ENCODE peak calls at places on chromosomes 6 and 20, in eight cellular contexts. One of them, this sample, is unnamed. For H3K4me1, the result is how much of the 10 kb centered on the place peaks cover.

GRCh38 chr6:154070657-154071056 is 31.6 kb downstream of the OPRM1 start:
- DNase-seq in stomach: no peak
- DNase-seq in Panc1: no peak
- DNase-seq in A549: no peak
- DNase-seq in OCI-LY7: no peak
- DNase-seq in CD8-positive, alpha-beta memory T cell: no peak
- DNase-seq in HepG2: no peak
- DNase-seq in A673: no peak
- DNase-seq in this sample: no peak

GRCh38 chr20:792248-792647 is 23.9 kb upstream of the SLC52A3 start:
- DNase-seq in stomach: no peak
- DNase-seq in Panc1: no peak
- DNase-seq in A549: no peak
- DNase-seq in OCI-LY7: no peak
- DNase-seq in CD8-positive, alpha-beta memory T cell: no peak
- DNase-seq in HepG2: no peak
- DNase-seq in A673: no peak
- DNase-seq in this sample: no peak

GRCh38 chr6:169162968-169163903 is 90.4 kb downstream of the THBS2 start:
- DNase-seq in stomach: no peak
- DNase-seq in Panc1: peak
- DNase-seq in A549: peak
- DNase-seq in OCI-LY7: no peak
- DNase-seq in CD8-positive, alpha-beta memory T cell: no peak
- DNase-seq in HepG2: peak
- DNase-seq in A673: no peak
- DNase-seq in this sample: no peak

GRCh38 chr6:53302678-53303360 is 45.9 kb downstream of the ELOVL5 start:
- DNase-seq in stomach: no peak
- DNase-seq in Panc1: no peak
- DNase-seq in A549: peak
- DNase-seq in OCI-LY7: no peak
- DNase-seq in CD8-positive, alpha-beta memory T cell: no peak
- DNase-seq in HepG2: peak
- DNase-seq in A673: peak
- DNase-seq in this sample: no peak

GRCh38 chr6:24493945-24494725 is 634 bp upstream of the ALDH5A1 start:
- DNase-seq in stomach: no peak
- DNase-seq in Panc1: no peak
- DNase-seq in A549: no peak
- DNase-seq in OCI-LY7: peak
- DNase-seq in CD8-positive, alpha-beta memory T cell: no peak
- DNase-seq in HepG2: no peak
- DNase-seq in A673: no peak
- DNase-seq in this sample: no peak

GRCh38 chr20:58058421-58059140 is 169.9 kb downstream of the ANKRD60 start:
- DNase-seq in stomach: no peak
- DNase-seq in Panc1: no peak
- DNase-seq in A549: no peak
- DNase-seq in OCI-LY7: no peak
- DNase-seq in CD8-positive, alpha-beta memory T cell: no peak
- DNase-seq in HepG2: no peak
- DNase-seq in A673: no peak
- DNase-seq in this sample: no peak

GRCh38 chr6:34115396-34116314 is 30.2 kb downstream of the GRM4 start:
- DNase-seq in stomach: no peak
- DNase-seq in Panc1: no peak
- DNase-seq in A549: no peak
- DNase-seq in OCI-LY7: peak
- DNase-seq in CD8-positive, alpha-beta memory T cell: peak
- DNase-seq in HepG2: no peak
- DNase-seq in A673: peak
- DNase-seq in this sample: no peak

GRCh38 chr20:11375368-11375767 is 542.3 kb upstream of the BTBD3 start:
- DNase-seq in stomach: no peak
- DNase-seq in Panc1: no peak
- DNase-seq in A549: no peak
- DNase-seq in OCI-LY7: no peak
- DNase-seq in CD8-positive, alpha-beta memory T cell: no peak
- DNase-seq in HepG2: no peak
- DNase-seq in A673: peak
- DNase-seq in this sample: no peak

GRCh38 chr6:150881911-150882481 is 16.5 kb downstream of the MTHFD1L start:
- DNase-seq in stomach: no peak
- DNase-seq in Panc1: no peak
- DNase-seq in A549: peak
- DNase-seq in OCI-LY7: no peak
- DNase-seq in CD8-positive, alpha-beta memory T cell: no peak
- DNase-seq in HepG2: peak
- DNase-seq in A673: peak
- DNase-seq in this sample: peak

GRCh38 chr20:48702388-48703041 is 125.3 kb downstream of the PREX1 start:
- DNase-seq in stomach: no peak
- DNase-seq in Panc1: no peak
- DNase-seq in A549: no peak
- DNase-seq in OCI-LY7: no peak
- DNase-seq in CD8-positive, alpha-beta memory T cell: no peak
- DNase-seq in HepG2: no peak
- DNase-seq in A673: no peak
- DNase-seq in this sample: no peak

GRCh38 chr6:37731888-37732287 is 34.2 kb upstream of the MDGA1 start:
- DNase-seq in stomach: peak
- DNase-seq in Panc1: no peak
- DNase-seq in A549: peak
- DNase-seq in OCI-LY7: peak
- DNase-seq in CD8-positive, alpha-beta memory T cell: peak
- DNase-seq in HepG2: no peak
- DNase-seq in A673: no peak
- DNase-seq in this sample: peak

GRCh38 chr20:4546786-4547185 is 174.9 kb upstream of the PRND start:
- DNase-seq in stomach: no peak
- DNase-seq in Panc1: peak
- DNase-seq in A549: peak
- DNase-seq in OCI-LY7: no peak
- DNase-seq in CD8-positive, alpha-beta memory T cell: no peak
- DNase-seq in HepG2: no peak
- DNase-seq in A673: peak
- DNase-seq in this sample: no peak

GRCh38 chr6:36666726-36667591 is 11.6 kb upstream of the CDKN1A start:
- DNase-seq in stomach: peak
- DNase-seq in Panc1: no peak
- DNase-seq in A549: peak
- DNase-seq in OCI-LY7: peak
- DNase-seq in CD8-positive, alpha-beta memory T cell: no peak
- DNase-seq in HepG2: peak
- DNase-seq in A673: peak
- DNase-seq in this sample: peak

GRCh38 chr20:64038252-64038578 is 2.2 kb downstream of the C20orf204 start:
- DNase-seq in stomach: no peak
- DNase-seq in Panc1: no peak
- DNase-seq in A549: no peak
- DNase-seq in OCI-LY7: peak
- DNase-seq in CD8-positive, alpha-beta memory T cell: no peak
- DNase-seq in HepG2: no peak
- DNase-seq in A673: no peak
- DNase-seq in this sample: no peak

GRCh38 chr6:14945461-14946210 is 300.2 kb upstream of the JARID2 start:
- DNase-seq in stomach: no peak
- DNase-seq in Panc1: no peak
- DNase-seq in A549: no peak
- DNase-seq in OCI-LY7: no peak
- DNase-seq in CD8-positive, alpha-beta memory T cell: no peak
- DNase-seq in HepG2: no peak
- DNase-seq in A673: no peak
- DNase-seq in this sample: no peak

GRCh38 chr20:53917145-53918009 is 153.0 kb downstream of the BCAS1 start:
- DNase-seq in stomach: peak
- DNase-seq in Panc1: no peak
- DNase-seq in A549: no peak
- DNase-seq in OCI-LY7: no peak
- DNase-seq in CD8-positive, alpha-beta memory T cell: no peak
- DNase-seq in HepG2: no peak
- DNase-seq in A673: peak
- DNase-seq in this sample: peak

GRCh38 chr6:133973109-133973971 is 20.3 kb downstream of the TBPL1 start:
- DNase-seq in stomach: no peak
- DNase-seq in Panc1: no peak
- DNase-seq in A549: peak
- DNase-seq in OCI-LY7: peak
- DNase-seq in CD8-positive, alpha-beta memory T cell: no peak
- DNase-seq in HepG2: peak
- DNase-seq in A673: peak
- DNase-seq in this sample: no peak

DNA sequence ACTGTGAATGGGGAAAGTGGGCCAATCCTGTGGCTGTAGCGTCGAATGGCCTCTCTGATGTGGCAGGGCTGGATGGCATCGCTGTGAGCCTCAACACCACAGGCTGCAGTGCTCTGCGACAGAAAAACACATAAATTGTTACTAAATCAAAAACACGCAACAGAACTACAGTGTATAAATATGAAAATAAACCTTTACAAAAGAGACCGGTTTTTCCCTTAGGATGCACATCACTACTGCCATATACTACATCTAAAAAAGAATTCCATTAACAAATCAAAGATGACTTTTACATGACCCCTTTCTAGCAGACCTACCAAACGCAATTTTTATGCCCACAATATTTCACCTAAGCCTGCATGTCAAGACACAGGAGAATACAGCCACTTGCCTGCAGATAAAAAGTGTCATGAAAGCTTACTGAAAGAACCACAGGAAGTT is 395.5 kb upstream of the RUNX2 start:
- DNase-seq in stomach: no peak
- DNase-seq in Panc1: no peak
- DNase-seq in A549: no peak
- DNase-seq in OCI-LY7: no peak
- DNase-seq in CD8-positive, alpha-beta memory T cell: peak
- DNase-seq in HepG2: no peak
- DNase-seq in A673: no peak
- DNase-seq in this sample: no peak
- H3K4me3 ChIP-seq in stomach: no peak
- H3K4me3 ChIP-seq in Panc1: no peak
- H3K4me3 ChIP-seq in A549: no peak
- H3K4me3 ChIP-seq in OCI-LY7: no peak
- H3K4me3 ChIP-seq in CD8-positive, alpha-beta memory T cell: peak
- H3K4me3 ChIP-seq in HepG2: no peak
- H3K4me3 ChIP-seq in A673: no peak
- H3K4me3 ChIP-seq in this sample: no peak

DNA sequence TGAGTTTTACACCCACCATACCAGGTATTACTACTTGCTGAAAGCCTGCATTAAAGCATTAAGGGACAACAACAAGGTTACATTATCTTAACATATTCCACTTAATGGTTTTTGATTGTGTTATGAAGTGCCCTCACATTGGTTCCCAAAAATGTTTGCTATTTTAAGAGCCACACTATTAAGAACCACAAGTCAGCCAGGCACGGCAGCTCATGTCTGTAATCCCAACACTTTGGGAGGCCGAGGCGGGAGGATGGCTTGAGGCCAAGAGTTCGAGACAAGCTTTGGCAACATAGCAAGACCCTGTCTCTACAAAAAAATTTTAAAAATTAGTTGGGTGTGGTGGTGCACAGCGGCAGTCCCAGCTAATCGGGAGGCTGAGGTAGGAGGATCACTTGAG is 28.2 kb downstream of the ATXN1 start:
- DNase-seq in stomach: no peak
- DNase-seq in Panc1: no peak
- DNase-seq in A549: no peak
- DNase-seq in OCI-LY7: no peak
- DNase-seq in CD8-positive, alpha-beta memory T cell: no peak
- DNase-seq in HepG2: no peak
- DNase-seq in A673: no peak
- DNase-seq in this sample: no peak
- H3K4me1 ChIP-seq in stomach: half or more
- H3K4me1 ChIP-seq in Panc1: half or more
- H3K4me1 ChIP-seq in A549: under half
- H3K4me1 ChIP-seq in OCI-LY7: under half
- H3K4me1 ChIP-seq in CD8-positive, alpha-beta memory T cell: under half
- H3K4me1 ChIP-seq in HepG2: half or more
- H3K4me1 ChIP-seq in A673: half or more
- H3K4me1 ChIP-seq in this sample: under half

GRCh38 chr20:2507875-2508630 is 662 bp downstream of the ZNF343 start:
- DNase-seq in stomach: peak
- DNase-seq in Panc1: no peak
- DNase-seq in A549: peak
- DNase-seq in OCI-LY7: peak
- DNase-seq in CD8-positive, alpha-beta memory T cell: no peak
- DNase-seq in HepG2: peak
- DNase-seq in A673: peak
- DNase-seq in this sample: peak

GRCh38 chr20:2509794-2510193 is 1.1 kb upstream of the ZNF343 start:
- DNase-seq in stomach: no peak
- DNase-seq in Panc1: no peak
- DNase-seq in A549: no peak
- DNase-seq in OCI-LY7: no peak
- DNase-seq in CD8-positive, alpha-beta memory T cell: no peak
- DNase-seq in HepG2: peak
- DNase-seq in A673: no peak
- DNase-seq in this sample: no peak

GRCh38 chr20:2508631-2509467 is at the start of gene ZNF343:
- DNase-seq in stomach: peak
- DNase-seq in Panc1: peak
- DNase-seq in A549: peak
- DNase-seq in OCI-LY7: peak
- DNase-seq in CD8-positive, alpha-beta memory T cell: peak
- DNase-seq in HepG2: peak
- DNase-seq in A673: peak
- DNase-seq in this sample: peak

GRCh38 chr20:2509468-2509781 is 710 bp upstream of the ZNF343 start:
- DNase-seq in stomach: no peak
- DNase-seq in Panc1: no peak
- DNase-seq in A549: no peak
- DNase-seq in OCI-LY7: no peak
- DNase-seq in CD8-positive, alpha-beta memory T cell: no peak
- DNase-seq in HepG2: no peak
- DNase-seq in A673: no peak
- DNase-seq in this sample: no peak

DNA sequence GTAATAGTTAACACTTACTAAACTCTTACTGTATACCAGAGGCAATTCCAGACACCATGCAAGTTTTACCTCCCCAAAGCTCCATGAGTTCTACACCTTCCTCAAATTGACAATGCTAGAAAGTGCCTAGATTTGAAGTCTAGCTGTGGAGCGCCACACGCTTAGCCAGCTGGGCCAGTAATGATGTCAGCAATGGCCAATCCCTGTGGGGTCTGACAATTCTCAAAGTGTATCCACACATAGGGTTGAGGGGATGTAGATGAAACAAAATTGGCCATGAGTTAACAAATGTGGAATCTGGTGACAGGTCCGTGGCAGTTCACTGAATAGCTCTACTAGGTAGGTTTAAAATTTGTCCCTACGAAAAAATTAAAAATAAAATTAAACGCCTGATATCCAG is 1.3 kb downstream of the ZNF343 start:
- DNase-seq in stomach: no peak
- DNase-seq in Panc1: no peak
- DNase-seq in A549: no peak
- DNase-seq in OCI-LY7: no peak
- DNase-seq in CD8-positive, alpha-beta memory T cell: no peak
- DNase-seq in HepG2: no peak
- DNase-seq in A673: no peak
- DNase-seq in this sample: no peak
- H3K4me3 ChIP-seq in stomach: peak
- H3K4me3 ChIP-seq in Panc1: peak
- H3K4me3 ChIP-seq in A549: peak
- H3K4me3 ChIP-seq in OCI-LY7: peak
- H3K4me3 ChIP-seq in CD8-positive, alpha-beta memory T cell: no peak
- H3K4me3 ChIP-seq in HepG2: peak
- H3K4me3 ChIP-seq in A673: peak
- H3K4me3 ChIP-seq in this sample: no peak

GRCh38 chr6:90393232-90393884 is 96.7 kb upstream of the BACH2 start:
- DNase-seq in stomach: peak
- DNase-seq in Panc1: no peak
- DNase-seq in A549: peak
- DNase-seq in OCI-LY7: peak
- DNase-seq in CD8-positive, alpha-beta memory T cell: peak
- DNase-seq in HepG2: peak
- DNase-seq in A673: peak
- DNase-seq in this sample: peak
- H3K4me1 ChIP-seq in stomach: under half
- H3K4me1 ChIP-seq in Panc1: under half
- H3K4me1 ChIP-seq in A549: under half
- H3K4me1 ChIP-seq in OCI-LY7: half or more
- H3K4me1 ChIP-seq in CD8-positive, alpha-beta memory T cell: under half
- H3K4me1 ChIP-seq in HepG2: under half
- H3K4me1 ChIP-seq in A673: under half
- H3K4me1 ChIP-seq in this sample: under half